ENCODE peak calls at places on chromosome 11, in seven cellular contexts. One of them, this sample, is unnamed.

GRCh38 chr11:12182650-12183511 is 72.5 kb downstream of the MICAL2 start:
- DNase-seq in IMR-90: peak; percentile 98
- DNase-seq in AG10803: peak; percentile 99
- DNase-seq in cardiac fibroblast: peak; percentile 99
- DNase-seq in ovary: peak; percentile 82
- DNase-seq in upper lobe of right lung: no peak
- DNase-seq in cardiac muscle cell: peak; percentile 98
- DNase-seq in this sample: no peak

GRCh38 chr11:103420593-103420992 is 311.4 kb downstream of the DYNC2H1 start:
- DNase-seq in IMR-90: peak; percentile 81
- DNase-seq in AG10803: peak; percentile 50
- DNase-seq in cardiac fibroblast: peak; percentile 76
- DNase-seq in ovary: no peak
- DNase-seq in upper lobe of right lung: no peak
- DNase-seq in cardiac muscle cell: no peak
- DNase-seq in this sample: no peak

GRCh38 chr11:44235765-44236201 is 74.2 kb downstream of the ALX4 start:
- DNase-seq in IMR-90: peak; percentile 31
- DNase-seq in AG10803: peak; percentile 79
- DNase-seq in cardiac fibroblast: peak; percentile 46
- DNase-seq in ovary: no peak
- DNase-seq in upper lobe of right lung: no peak
- DNase-seq in cardiac muscle cell: peak; percentile 61
- DNase-seq in this sample: no peak

GRCh38 chr11:28343304-28344233 is 235.4 kb downstream of the METTL15 start:
- DNase-seq in IMR-90: peak; percentile 95
- DNase-seq in AG10803: peak; percentile 81
- DNase-seq in cardiac fibroblast: peak; percentile 88
- DNase-seq in ovary: no peak
- DNase-seq in upper lobe of right lung: no peak
- DNase-seq in cardiac muscle cell: peak; percentile 82
- DNase-seq in this sample: no peak

GRCh38 chr11:100991541-100991940 is 138.1 kb downstream of the PGR start:
- DNase-seq in IMR-90: peak; percentile 44
- DNase-seq in AG10803: peak; percentile 42
- DNase-seq in cardiac fibroblast: no peak
- DNase-seq in ovary: no peak
- DNase-seq in upper lobe of right lung: no peak
- DNase-seq in cardiac muscle cell: peak; percentile 26
- DNase-seq in this sample: no peak

GRCh38 chr11:22671751-22672150 is 5.3 kb downstream of the GAS2 start:
- DNase-seq in IMR-90: peak; percentile 3
- DNase-seq in AG10803: no peak
- DNase-seq in cardiac fibroblast: peak; percentile 26
- DNase-seq in ovary: no peak
- DNase-seq in upper lobe of right lung: no peak
- DNase-seq in cardiac muscle cell: peak; percentile 2
- DNase-seq in this sample: no peak

GRCh38 chr11:22392561-22392960 is 54.4 kb downstream of the SLC17A6 start:
- DNase-seq in IMR-90: no peak
- DNase-seq in AG10803: no peak
- DNase-seq in cardiac fibroblast: peak; percentile 83
- DNase-seq in ovary: no peak
- DNase-seq in upper lobe of right lung: no peak
- DNase-seq in cardiac muscle cell: peak; percentile 1
- DNase-seq in this sample: no peak

GRCh38 chr11:85898456-85898855 is 43.3 kb downstream of the CCDC83 start:
- DNase-seq in IMR-90: peak; percentile 11
- DNase-seq in AG10803: no peak
- DNase-seq in cardiac fibroblast: peak; percentile 31
- DNase-seq in ovary: no peak
- DNase-seq in upper lobe of right lung: no peak
- DNase-seq in cardiac muscle cell: peak; percentile 2
- DNase-seq in this sample: no peak

GRCh38 chr11:62961017-62961416 is 23.8 kb downstream of the SLC22A6 start:
- DNase-seq in IMR-90: no peak
- DNase-seq in AG10803: no peak
- DNase-seq in cardiac fibroblast: no peak
- DNase-seq in ovary: no peak
- DNase-seq in upper lobe of right lung: no peak
- DNase-seq in cardiac muscle cell: no peak
- DNase-seq in this sample: no peak

GRCh38 chr11:8586805-8587204 is 7.2 kb downstream of the STK33 start:
- DNase-seq in IMR-90: no peak
- DNase-seq in AG10803: no peak
- DNase-seq in cardiac fibroblast: no peak
- DNase-seq in ovary: no peak
- DNase-seq in upper lobe of right lung: no peak
- DNase-seq in cardiac muscle cell: no peak
- DNase-seq in this sample: no peak

GRCh38 chr11:131668867-131669780 is 298.7 kb downstream of the NTM start:
- DNase-seq in IMR-90: peak; percentile 16
- DNase-seq in AG10803: peak; percentile 31
- DNase-seq in cardiac fibroblast: peak; percentile 62
- DNase-seq in ovary: no peak
- DNase-seq in upper lobe of right lung: no peak
- DNase-seq in cardiac muscle cell: peak; percentile 48
- DNase-seq in this sample: no peak

GRCh38 chr11:12119502-12119901 is 9.1 kb downstream of the MICAL2 start:
- DNase-seq in IMR-90: no peak
- DNase-seq in AG10803: no peak
- DNase-seq in cardiac fibroblast: no peak
- DNase-seq in ovary: no peak
- DNase-seq in upper lobe of right lung: no peak
- DNase-seq in cardiac muscle cell: no peak
- DNase-seq in this sample: no peak

GRCh38 chr11:86106916-86107315 is 38.0 kb upstream of the PICALM start:
- DNase-seq in IMR-90: peak; percentile 75
- DNase-seq in AG10803: peak; percentile 14
- DNase-seq in cardiac fibroblast: peak; percentile 61
- DNase-seq in ovary: no peak
- DNase-seq in upper lobe of right lung: no peak
- DNase-seq in cardiac muscle cell: no peak
- DNase-seq in this sample: no peak

GRCh38 chr11:95147364-95147905 is 57.8 kb downstream of the ENDOD1 start:
- DNase-seq in IMR-90: peak; percentile 93
- DNase-seq in AG10803: peak; percentile 85
- DNase-seq in cardiac fibroblast: peak; percentile 86
- DNase-seq in ovary: no peak
- DNase-seq in upper lobe of right lung: no peak
- DNase-seq in cardiac muscle cell: peak; percentile 96
- DNase-seq in this sample: peak; percentile 67

GRCh38 chr11:92965196-92965595 is 4.3 kb upstream of the MTNR1B start:
- DNase-seq in IMR-90: no peak
- DNase-seq in AG10803: no peak
- DNase-seq in cardiac fibroblast: no peak
- DNase-seq in ovary: no peak
- DNase-seq in upper lobe of right lung: no peak
- DNase-seq in cardiac muscle cell: no peak
- DNase-seq in this sample: no peak

GRCh38 chr11:44622190-44622650 is 56.8 kb downstream of the CD82 start:
- DNase-seq in IMR-90: no peak
- DNase-seq in AG10803: no peak
- DNase-seq in cardiac fibroblast: no peak
- DNase-seq in ovary: peak; percentile 25
- DNase-seq in upper lobe of right lung: peak; percentile 40
- DNase-seq in cardiac muscle cell: no peak
- DNase-seq in this sample: no peak

GRCh38 chr11:107006076-107006833 is 12.0 kb downstream of the GUCY1A2 start:
- DNase-seq in IMR-90: no peak
- DNase-seq in AG10803: no peak
- DNase-seq in cardiac fibroblast: no peak
- DNase-seq in ovary: no peak
- DNase-seq in upper lobe of right lung: no peak
- DNase-seq in cardiac muscle cell: no peak
- DNase-seq in this sample: peak; percentile 44

GRCh38 chr11:130638624-130639023 is 190.2 kb downstream of the ADAMTS15 start:
- DNase-seq in IMR-90: no peak
- DNase-seq in AG10803: no peak
- DNase-seq in cardiac fibroblast: no peak
- DNase-seq in ovary: no peak
- DNase-seq in upper lobe of right lung: no peak
- DNase-seq in cardiac muscle cell: no peak
- DNase-seq in this sample: peak; percentile 70

GRCh38 chr11:2770556-2771301 is 70.9 kb upstream of the KCNQ1OT1 start:
- DNase-seq in IMR-90: no peak
- DNase-seq in AG10803: no peak
- DNase-seq in cardiac fibroblast: no peak
- DNase-seq in ovary: peak; percentile 30
- DNase-seq in upper lobe of right lung: peak; percentile 48
- DNase-seq in cardiac muscle cell: no peak
- DNase-seq in this sample: no peak

GRCh38 chr11:2304156-2305139 is 2.6 kb downstream of the TSPAN32 start:
- DNase-seq in IMR-90: no peak
- DNase-seq in AG10803: peak; percentile 17
- DNase-seq in cardiac fibroblast: no peak
- DNase-seq in ovary: peak; percentile 40
- DNase-seq in upper lobe of right lung: peak; percentile 61
- DNase-seq in cardiac muscle cell: no peak
- DNase-seq in this sample: no peak

GRCh38 chr11:119356349-119357031 is 10.0 kb upstream of the MFRP start:
- DNase-seq in IMR-90: peak; percentile 66
- DNase-seq in AG10803: peak; percentile 65
- DNase-seq in cardiac fibroblast: peak; percentile 70
- DNase-seq in ovary: peak; percentile 92
- DNase-seq in upper lobe of right lung: peak; percentile 92
- DNase-seq in cardiac muscle cell: peak; percentile 80
- DNase-seq in this sample: no peak
- TF ChIP-seq CTCF in IMR-90: peak; percentile 90
- TF ChIP-seq CTCF in AG10803: peak; percentile 68
- TF ChIP-seq CTCF in cardiac fibroblast: peak; percentile 76
- TF ChIP-seq CTCF in ovary: peak; percentile 97
- TF ChIP-seq CTCF in upper lobe of right lung: peak; percentile 85
- TF ChIP-seq CTCF in cardiac muscle cell: peak; percentile 75
- TF ChIP-seq CTCF in this sample: peak; percentile 68

GRCh38 chr11:65262775-65263174 is 1.0 kb downstream of the POLA2 start:
- DNase-seq in IMR-90: no peak
- DNase-seq in AG10803: no peak
- DNase-seq in cardiac fibroblast: no peak
- DNase-seq in ovary: no peak
- DNase-seq in upper lobe of right lung: no peak
- DNase-seq in cardiac muscle cell: no peak
- DNase-seq in this sample: no peak

GRCh38 chr11:65262381-65262680 is 569 bp downstream of the POLA2 start:
- DNase-seq in IMR-90: no peak
- DNase-seq in AG10803: peak; percentile 59
- DNase-seq in cardiac fibroblast: no peak
- DNase-seq in ovary: no peak
- DNase-seq in upper lobe of right lung: no peak
- DNase-seq in cardiac muscle cell: no peak
- DNase-seq in this sample: no peak

GRCh38 chr11:65260756-65261590 is 789 bp upstream of the POLA2 start:
- DNase-seq in IMR-90: no peak
- DNase-seq in AG10803: no peak
- DNase-seq in cardiac fibroblast: no peak
- DNase-seq in ovary: no peak
- DNase-seq in upper lobe of right lung: no peak
- DNase-seq in cardiac muscle cell: no peak
- DNase-seq in this sample: no peak

GRCh38 chr11:65261591-65262380 is at the start of gene POLA2:
- DNase-seq in IMR-90: peak; percentile 95
- DNase-seq in AG10803: peak; percentile 92
- DNase-seq in cardiac fibroblast: peak; percentile 96
- DNase-seq in ovary: peak; percentile 98
- DNase-seq in upper lobe of right lung: peak; percentile 97
- DNase-seq in cardiac muscle cell: peak; percentile 97
- DNase-seq in this sample: peak; percentile 84

GRCh38 chr11:65266210-65266609 is 4.4 kb downstream of the POLA2 start:
- DNase-seq in IMR-90: no peak
- DNase-seq in AG10803: no peak
- DNase-seq in cardiac fibroblast: no peak
- DNase-seq in ovary: no peak
- DNase-seq in upper lobe of right lung: no peak
- DNase-seq in cardiac muscle cell: no peak
- DNase-seq in this sample: no peak
- H3K4me3 ChIP-seq in IMR-90: no peak overlapping the region
- H3K4me3 ChIP-seq in AG10803: no peak overlapping the region
- H3K4me3 ChIP-seq in cardiac fibroblast: no peak overlapping the region
- H3K4me3 ChIP-seq in ovary: no peak overlapping the region
- H3K4me3 ChIP-seq in upper lobe of right lung: no peak overlapping the region
- H3K4me3 ChIP-seq in cardiac muscle cell: no peak overlapping the region
- H3K4me3 ChIP-seq in this sample: no peak overlapping the region

DNA sequence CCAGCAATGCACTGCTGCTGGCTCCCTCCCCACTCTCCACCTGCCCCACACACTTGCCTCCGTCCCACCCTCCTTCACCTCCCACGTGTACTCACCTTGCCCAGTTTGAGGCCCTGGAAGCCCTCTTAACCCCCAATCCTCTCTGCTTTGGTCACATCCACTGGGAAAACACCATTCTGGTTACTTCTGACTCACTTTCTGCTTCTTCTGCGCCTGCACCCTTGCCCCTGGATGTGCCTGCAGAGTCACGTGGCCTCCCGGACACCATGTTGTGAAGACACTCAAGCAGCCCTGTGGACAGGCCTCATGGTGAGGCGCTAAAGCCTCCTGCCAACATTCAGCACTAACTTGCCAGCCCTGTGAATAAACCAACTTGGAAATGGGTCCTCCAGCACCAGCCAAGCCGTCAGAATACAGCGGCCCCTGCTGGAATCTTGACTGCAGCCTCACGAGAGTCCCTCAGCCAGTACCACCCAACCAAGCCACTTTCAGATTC is 2.6 kb upstream of the NAALADL1 start:
- DNase-seq in IMR-90: no peak
- DNase-seq in AG10803: no peak
- DNase-seq in cardiac fibroblast: peak; percentile 26
- DNase-seq in ovary: no peak
- DNase-seq in upper lobe of right lung: no peak
- DNase-seq in cardiac muscle cell: peak; percentile 51
- DNase-seq in this sample: no peak
- TF ChIP-seq CTCF in IMR-90: no peak
- TF ChIP-seq CTCF in AG10803: peak; percentile 33
- TF ChIP-seq CTCF in cardiac fibroblast: peak; percentile 34
- TF ChIP-seq CTCF in ovary: no peak
- TF ChIP-seq CTCF in upper lobe of right lung: peak; percentile 21
- TF ChIP-seq CTCF in cardiac muscle cell: peak; percentile 46
- TF ChIP-seq CTCF in this sample: no peak

DNA sequence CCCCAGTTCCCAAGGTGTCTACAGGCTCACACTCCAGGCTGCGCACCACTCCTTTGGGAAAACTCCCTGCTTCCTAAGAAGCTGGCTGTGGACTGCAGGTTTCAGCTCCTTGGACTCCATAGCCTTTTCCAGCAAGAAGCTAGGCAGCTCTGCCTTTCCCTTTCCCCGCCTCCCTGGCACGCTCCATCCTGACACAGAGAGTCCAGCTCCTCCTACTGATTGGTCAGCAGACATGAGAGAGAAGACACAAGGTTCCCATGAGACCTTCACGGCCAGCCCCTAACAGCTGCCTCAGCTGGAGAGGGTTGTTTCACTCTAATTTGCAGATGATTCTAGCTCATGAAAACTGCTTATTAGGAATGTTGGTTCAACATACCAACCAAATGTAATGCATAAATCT is 27.6 kb downstream of the TENM4 start:
- DNase-seq in IMR-90: peak; percentile 94
- DNase-seq in AG10803: peak; percentile 98
- DNase-seq in cardiac fibroblast: peak; percentile 90
- DNase-seq in ovary: peak; percentile 94
- DNase-seq in upper lobe of right lung: peak; percentile 68
- DNase-seq in cardiac muscle cell: peak; percentile 93
- DNase-seq in this sample: no peak
- H3K4me3 ChIP-seq in IMR-90: no peak overlapping the region
- H3K4me3 ChIP-seq in AG10803: peak overlapping the region; percentile 16
- H3K4me3 ChIP-seq in cardiac fibroblast: no peak overlapping the region
- H3K4me3 ChIP-seq in ovary: no peak overlapping the region
- H3K4me3 ChIP-seq in upper lobe of right lung: no peak overlapping the region
- H3K4me3 ChIP-seq in cardiac muscle cell: no peak overlapping the region
- H3K4me3 ChIP-seq in this sample: no peak overlapping the region

GRCh38 chr11:70421123-70421522 is 22.8 kb downstream of the CTTN start:
- DNase-seq in IMR-90: no peak
- DNase-seq in AG10803: no peak
- DNase-seq in cardiac fibroblast: no peak
- DNase-seq in ovary: peak; percentile 87
- DNase-seq in upper lobe of right lung: no peak
- DNase-seq in cardiac muscle cell: no peak
- DNase-seq in this sample: no peak
- TF ChIP-seq CTCF in IMR-90: no peak
- TF ChIP-seq CTCF in AG10803: no peak
- TF ChIP-seq CTCF in cardiac fibroblast: no peak
- TF ChIP-seq CTCF in ovary: no peak
- TF ChIP-seq CTCF in upper lobe of right lung: no peak
- TF ChIP-seq CTCF in cardiac muscle cell: no peak
- TF ChIP-seq CTCF in this sample: no peak